ENCODE peak calls at places on chromosomes 13 and 19, in four cellular contexts. One of them, this sample, is unnamed.

GRCh38 chr13:107600986-107601385 is 614.4 kb downstream of the LIG4 start:
- ATAC-seq in pancreas: no peak
- ATAC-seq in B cell: no peak
- ATAC-seq in RWPE2: no peak
- ATAC-seq in this sample: no peak

GRCh38 chr19:45178262-45179062 is at the start of gene BLOC1S3:
- ATAC-seq in RWPE2: peak
- ATAC-seq in pancreas: peak
- ATAC-seq in B cell: peak
- ATAC-seq in this sample: peak

GRCh38 chr13:74920945-74921725 is 560.8 kb downstream of the TBC1D4 start:
- ATAC-seq in B cell: no peak
- ATAC-seq in pancreas: no peak
- ATAC-seq in RWPE2: no peak
- ATAC-seq in this sample: no peak

GRCh38 chr13:26480246-26480855 is 77.1 kb upstream of the WASF3 start:
- ATAC-seq in RWPE2: no peak
- ATAC-seq in B cell: no peak
- ATAC-seq in pancreas: no peak
- ATAC-seq in this sample: no peak

GRCh38 chr13:48775285-48775684 is 121.6 kb downstream of the CYSLTR2 start:
- ATAC-seq in pancreas: no peak
- ATAC-seq in B cell: no peak
- ATAC-seq in RWPE2: no peak
- ATAC-seq in this sample: no peak

GRCh38 chr19:32022044-32022945 is 323.1 kb upstream of the ZNF507 start:
- ATAC-seq in pancreas: no peak
- ATAC-seq in RWPE2: no peak
- ATAC-seq in B cell: no peak
- ATAC-seq in this sample: no peak

GRCh38 chr13:73985789-73986188 is 148.4 kb downstream of the KLF12 start:
- ATAC-seq in pancreas: no peak
- ATAC-seq in B cell: no peak
- ATAC-seq in RWPE2: no peak
- ATAC-seq in this sample: no peak

GRCh38 chr19:47005873-47006272 is 13.8 kb upstream of the NPAS1 start:
- ATAC-seq in pancreas: peak
- ATAC-seq in RWPE2: no peak
- ATAC-seq in B cell: no peak
- ATAC-seq in this sample: no peak

GRCh38 chr13:57673197-57673596 is 41.7 kb downstream of the PCDH17 start:
- ATAC-seq in RWPE2: no peak
- ATAC-seq in B cell: no peak
- ATAC-seq in pancreas: peak
- ATAC-seq in this sample: no peak

GRCh38 chr19:54436561-54437229 is 12.3 kb upstream of the LENG8 start:
- ATAC-seq in B cell: no peak
- ATAC-seq in RWPE2: no peak
- ATAC-seq in pancreas: no peak
- ATAC-seq in this sample: no peak

GRCh38 chr13:40480915-40481525 is 185.4 kb downstream of the FOXO1 start:
- ATAC-seq in pancreas: no peak
- ATAC-seq in B cell: peak
- ATAC-seq in RWPE2: no peak
- ATAC-seq in this sample: no peak

GRCh38 chr13:73242515-73243015 is 183.8 kb downstream of the KLF5 start:
- ATAC-seq in RWPE2: no peak
- ATAC-seq in pancreas: no peak
- ATAC-seq in B cell: no peak
- ATAC-seq in this sample: no peak

GRCh38 chr13:57075588-57075987 is 65.1 kb upstream of the PRR20A start:
- ATAC-seq in RWPE2: no peak
- ATAC-seq in B cell: no peak
- ATAC-seq in pancreas: no peak
- ATAC-seq in this sample: no peak

GRCh38 chr13:48412881-48413351 is at the start of gene LPAR6:
- ATAC-seq in RWPE2: peak
- ATAC-seq in B cell: no peak
- ATAC-seq in pancreas: peak
- ATAC-seq in this sample: peak

GRCh38 chr19:8367327-8368001 is 3.5 kb downstream of the ANGPTL4 start:
- ATAC-seq in B cell: no peak
- ATAC-seq in RWPE2: peak
- ATAC-seq in pancreas: peak
- ATAC-seq in this sample: peak

GRCh38 chr13:41622545-41623429 is 165.4 kb downstream of the RGCC start:
- ATAC-seq in pancreas: peak
- ATAC-seq in RWPE2: peak
- ATAC-seq in B cell: no peak
- ATAC-seq in this sample: peak

GRCh38 chr19:38515906-38516305 is 82.4 kb downstream of the RYR1 start:
- ATAC-seq in pancreas: no peak
- ATAC-seq in B cell: no peak
- ATAC-seq in RWPE2: no peak
- ATAC-seq in this sample: no peak

GRCh38 chr13:105545811-105546210 is 989.7 kb downstream of the EFNB2 start:
- ATAC-seq in pancreas: no peak
- ATAC-seq in RWPE2: no peak
- ATAC-seq in B cell: no peak
- ATAC-seq in this sample: no peak

GRCh38 chr13:110882972-110883371 is 31.9 kb downstream of the ANKRD10 start:
- ATAC-seq in pancreas: no peak
- ATAC-seq in B cell: no peak
- ATAC-seq in RWPE2: no peak
- ATAC-seq in this sample: no peak

GRCh38 chr19:47274891-47275865 is 493 bp downstream of the INAFM1 start:
- ATAC-seq in RWPE2: no peak
- ATAC-seq in B cell: peak
- ATAC-seq in pancreas: no peak
- ATAC-seq in this sample: peak

GRCh38 chr13:46663216-46663615 is 110.2 kb downstream of the LRCH1 start:
- ATAC-seq in pancreas: no peak
- ATAC-seq in B cell: no peak
- ATAC-seq in RWPE2: no peak
- ATAC-seq in this sample: no peak

GRCh38 chr13:20006206-20006605 is 47.7 kb downstream of the ZMYM2 start:
- ATAC-seq in B cell: no peak
- ATAC-seq in RWPE2: no peak
- ATAC-seq in pancreas: no peak
- ATAC-seq in this sample: no peak

GRCh38 chr13:43799191-43799590 is 12.4 kb upstream of the ENOX1 start:
- ATAC-seq in B cell: no peak
- ATAC-seq in pancreas: no peak
- ATAC-seq in RWPE2: no peak
- ATAC-seq in this sample: no peak

GRCh38 chr13:101248739-101249138 is 167.6 kb downstream of the NALCN start:
- ATAC-seq in pancreas: no peak
- ATAC-seq in B cell: no peak
- ATAC-seq in RWPE2: no peak
- ATAC-seq in this sample: no peak

GRCh38 chr13:51225034-51225433 is 2.8 kb downstream of the FAM124A start:
- ATAC-seq in RWPE2: no peak
- ATAC-seq in B cell: no peak
- ATAC-seq in pancreas: no peak
- ATAC-seq in this sample: no peak

GRCh38 chr19:21098291-21098690 is 16.3 kb downstream of the ZNF714 start:
- ATAC-seq in RWPE2: no peak
- ATAC-seq in B cell: no peak
- ATAC-seq in pancreas: no peak
- ATAC-seq in this sample: no peak

GRCh38 chr13:48586591-48587103 is 53.8 kb upstream of the RCBTB2 start:
- ATAC-seq in RWPE2: no peak
- ATAC-seq in B cell: no peak
- ATAC-seq in pancreas: peak
- ATAC-seq in this sample: peak

GRCh38 chr13:75919660-75920199 is 283.6 kb downstream of the LMO7 start:
- ATAC-seq in RWPE2: no peak
- ATAC-seq in B cell: no peak
- ATAC-seq in pancreas: no peak
- ATAC-seq in this sample: no peak

GRCh38 chr13:90532861-90533260 is 814.6 kb upstream of the MIR17HG start:
- ATAC-seq in pancreas: no peak
- ATAC-seq in RWPE2: no peak
- ATAC-seq in B cell: no peak
- ATAC-seq in this sample: no peak

GRCh38 chr13:93235258-93236015 is 8.8 kb downstream of the GPC6 start:
- ATAC-seq in B cell: no peak
- ATAC-seq in RWPE2: no peak
- ATAC-seq in pancreas: peak
- ATAC-seq in this sample: peak

GRCh38 chr13:40077396-40078027 is 422.1 kb downstream of the COG6 start:
- ATAC-seq in pancreas: no peak
- ATAC-seq in B cell: no peak
- ATAC-seq in RWPE2: peak
- ATAC-seq in this sample: no peak

GRCh38 chr13:28441533-28441928 is 53.4 kb downstream of the FLT1 start:
- ATAC-seq in pancreas: no peak
- ATAC-seq in RWPE2: no peak
- ATAC-seq in B cell: no peak
- ATAC-seq in this sample: no peak

GRCh38 chr19:57830071-57830602 is at the start of gene ZNF587B:
- ATAC-seq in pancreas: peak
- ATAC-seq in RWPE2: peak
- ATAC-seq in B cell: no peak
- ATAC-seq in this sample: peak

GRCh38 chr19:2236285-2237050 is at the start of the genes PLEKHJ1 and SF3A2:
- ATAC-seq in B cell: peak
- ATAC-seq in RWPE2: peak
- ATAC-seq in pancreas: peak
- ATAC-seq in this sample: peak

GRCh38 chr19:27792576-27793127 is 1420.3 kb downstream of the UQCRFS1 start:
- ATAC-seq in B cell: no peak
- ATAC-seq in pancreas: no peak
- ATAC-seq in RWPE2: no peak
- ATAC-seq in this sample: no peak

GRCh38 chr19:27794444-27795042 is 1418.4 kb downstream of the UQCRFS1 start:
- ATAC-seq in RWPE2: no peak
- ATAC-seq in B cell: no peak
- ATAC-seq in pancreas: no peak
- ATAC-seq in this sample: no peak

GRCh38 chr19:27795369-27795768 is 1417.6 kb downstream of the UQCRFS1 start:
- ATAC-seq in B cell: no peak
- ATAC-seq in pancreas: no peak
- ATAC-seq in RWPE2: no peak
- ATAC-seq in this sample: no peak

GRCh38 chr19:27793644-27794443 is 1419.1 kb downstream of the UQCRFS1 start:
- ATAC-seq in pancreas: peak
- ATAC-seq in RWPE2: peak
- ATAC-seq in B cell: peak
- ATAC-seq in this sample: peak

DNA sequence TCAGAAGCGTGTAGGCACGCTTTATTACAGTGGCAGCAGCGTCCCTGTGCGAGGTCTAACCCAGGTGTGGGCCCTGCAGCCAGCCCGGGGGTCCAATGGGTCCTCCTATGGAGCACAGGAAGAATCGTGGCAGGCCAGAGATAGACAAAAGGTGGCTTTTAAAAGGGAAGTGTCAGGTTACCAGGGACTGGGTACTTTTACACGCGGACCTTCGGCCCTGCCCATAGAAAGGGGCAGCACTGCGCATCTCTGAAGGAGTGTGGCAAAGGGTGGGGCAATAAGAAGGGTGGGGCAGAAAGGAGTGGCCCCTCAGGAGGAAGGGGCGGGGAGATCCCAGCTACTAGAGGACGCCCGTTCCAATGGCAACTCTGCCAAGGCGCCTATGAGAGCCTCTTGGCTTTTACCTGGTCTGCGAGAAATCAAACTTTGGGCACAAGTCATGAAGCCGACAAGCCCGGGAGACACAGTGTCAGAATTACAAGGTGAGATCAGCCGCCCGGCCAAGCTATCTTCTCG is 1419.8 kb downstream of the UQCRFS1 start:
- ATAC-seq in pancreas: peak
- ATAC-seq in B cell: peak
- ATAC-seq in RWPE2: peak
- ATAC-seq in this sample: peak
- TF ChIP-seq CTCF in pancreas: no peak
- TF ChIP-seq CTCF in B cell: no peak
- TF ChIP-seq CTCF in RWPE2: no peak
- TF ChIP-seq CTCF in this sample: no peak

GRCh38 chr13:80151016-80151415 is 189.9 kb downstream of the SPRY2 start:
- ATAC-seq in B cell: no peak
- ATAC-seq in pancreas: peak
- ATAC-seq in RWPE2: peak
- ATAC-seq in this sample: no peak

GRCh38 chr13:80145291-80145690 is 195.6 kb downstream of the SPRY2 start:
- ATAC-seq in B cell: no peak
- ATAC-seq in RWPE2: no peak
- ATAC-seq in pancreas: no peak
- ATAC-seq in this sample: no peak

GRCh38 chr13:80144493-80144892 is 196.4 kb downstream of the SPRY2 start:
- ATAC-seq in B cell: no peak
- ATAC-seq in RWPE2: no peak
- ATAC-seq in pancreas: no peak
- ATAC-seq in this sample: no peak

DNA sequence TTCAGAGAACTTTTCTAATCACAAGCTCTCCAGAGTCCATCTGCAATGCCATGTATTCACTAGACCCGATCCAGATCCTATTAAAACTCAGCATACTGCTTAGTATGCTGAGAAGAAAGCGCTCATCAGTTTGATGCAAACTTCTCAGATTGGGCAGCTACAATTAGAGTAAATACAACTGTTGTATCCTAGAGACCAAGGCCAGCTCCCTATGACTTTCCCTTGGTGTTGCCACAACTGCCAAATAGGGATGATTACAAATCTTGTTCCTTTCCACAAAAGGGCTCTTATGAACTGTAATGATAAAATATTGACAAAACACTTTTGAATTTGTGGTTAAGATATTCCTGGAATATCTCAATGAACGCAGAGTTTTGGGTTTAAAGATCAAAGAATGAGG is 191.2 kb downstream of the SPRY2 start:
- ATAC-seq in B cell: no peak
- ATAC-seq in pancreas: no peak
- ATAC-seq in RWPE2: no peak
- ATAC-seq in this sample: no peak
- TF ChIP-seq CTCF in B cell: no peak
- TF ChIP-seq CTCF in pancreas: no peak
- TF ChIP-seq CTCF in RWPE2: no peak
- TF ChIP-seq CTCF in this sample: no peak

GRCh38 chr13:83709751-83710515 is 172.3 kb downstream of the SLITRK1 start:
- ATAC-seq in pancreas: no peak
- ATAC-seq in RWPE2: peak
- ATAC-seq in B cell: no peak
- ATAC-seq in this sample: no peak
- TF ChIP-seq CTCF in pancreas: no peak
- TF ChIP-seq CTCF in RWPE2: no peak
- TF ChIP-seq CTCF in B cell: no peak
- TF ChIP-seq CTCF in this sample: no peak

GRCh38 chr19:51904331-51905165 is at the start of gene ZNF649:
- ATAC-seq in RWPE2: peak
- ATAC-seq in pancreas: peak
- ATAC-seq in B cell: peak
- ATAC-seq in this sample: peak
- TF ChIP-seq CTCF in RWPE2: peak
- TF ChIP-seq CTCF in pancreas: no peak
- TF ChIP-seq CTCF in B cell: no peak
- TF ChIP-seq CTCF in this sample: peak

GRCh38 chr19:55777528-55777927 is 8.6 kb downstream of the RFPL4AL1 start:
- ATAC-seq in B cell: no peak
- ATAC-seq in RWPE2: no peak
- ATAC-seq in pancreas: no peak
- ATAC-seq in this sample: no peak
- TF ChIP-seq CTCF in B cell: no peak
- TF ChIP-seq CTCF in RWPE2: no peak
- TF ChIP-seq CTCF in pancreas: no peak
- TF ChIP-seq CTCF in this sample: no peak